ENCODE peak calls at places on chromosomes 5 and 9, in eight cellular contexts. G is GM23338, M is adrenal gland, Y is uterus, V is body of pancreas, K is bronchial epithelial cell, Z is dorsolateral prefrontal cortex, N is stomach. C is an unnamed sample.
A peak's percentile ranks its signal among the peaks of the same experiment; 100 is the strongest.

GRCh38 chr9:13791816-13792215 is 512.3 kb upstream of the MPDZ start:
- DNase-seq in G (no peak), M (no peak), Y (no peak), V (no peak), K (no peak), Z (no peak), N (no peak), C (no peak)

GRCh38 chr5:59236996-59237395 is 654.1 kb downstream of the RAB3C start:
- DNase-seq in G (no peak), M (no peak), Y (no peak), V (no peak), K (peak; percentile 40), Z (no peak), N (no peak), C (no peak)

GRCh38 chr9:136646827-136647711 is 15.6 kb upstream of the EGFL7 start:
- DNase-seq in G (no peak), M (no peak), Y (no peak), V (no peak), K (no peak), Z (no peak), N (no peak), C (no peak)

GRCh38 chr5:78601622-78602314 is 46.8 kb downstream of the LHFPL2 start:
- DNase-seq in G (no peak), M (no peak), Y (no peak), V (no peak), K (no peak), Z (no peak), N (no peak), C (no peak)

GRCh38 chr5:39015743-39016586 is 58.2 kb downstream of the RICTOR start:
- DNase-seq in G (no peak), M (peak; percentile 29), Y (no peak), V (no peak), K (peak; percentile 69), Z (no peak), N (no peak), C (no peak)

GRCh38 chr5:148909001-148909400 is 82.6 kb downstream of the ADRB2 start:
- DNase-seq in G (no peak), M (no peak), Y (no peak), V (no peak), K (peak; percentile 57), Z (no peak), N (no peak), C (peak; percentile 93)

GRCh38 chr5:11617080-11617479 is 287.2 kb downstream of the CTNND2 start:
- DNase-seq in G (no peak), M (no peak), Y (no peak), V (no peak), K (peak; percentile 22), Z (no peak), N (no peak), C (no peak)

GRCh38 chr5:11048760-11049159 is 287.7 kb upstream of the DAP start:
- DNase-seq in G (no peak), M (no peak), Y (no peak), V (no peak), K (no peak), Z (no peak), N (no peak), C (no peak)

DNA sequence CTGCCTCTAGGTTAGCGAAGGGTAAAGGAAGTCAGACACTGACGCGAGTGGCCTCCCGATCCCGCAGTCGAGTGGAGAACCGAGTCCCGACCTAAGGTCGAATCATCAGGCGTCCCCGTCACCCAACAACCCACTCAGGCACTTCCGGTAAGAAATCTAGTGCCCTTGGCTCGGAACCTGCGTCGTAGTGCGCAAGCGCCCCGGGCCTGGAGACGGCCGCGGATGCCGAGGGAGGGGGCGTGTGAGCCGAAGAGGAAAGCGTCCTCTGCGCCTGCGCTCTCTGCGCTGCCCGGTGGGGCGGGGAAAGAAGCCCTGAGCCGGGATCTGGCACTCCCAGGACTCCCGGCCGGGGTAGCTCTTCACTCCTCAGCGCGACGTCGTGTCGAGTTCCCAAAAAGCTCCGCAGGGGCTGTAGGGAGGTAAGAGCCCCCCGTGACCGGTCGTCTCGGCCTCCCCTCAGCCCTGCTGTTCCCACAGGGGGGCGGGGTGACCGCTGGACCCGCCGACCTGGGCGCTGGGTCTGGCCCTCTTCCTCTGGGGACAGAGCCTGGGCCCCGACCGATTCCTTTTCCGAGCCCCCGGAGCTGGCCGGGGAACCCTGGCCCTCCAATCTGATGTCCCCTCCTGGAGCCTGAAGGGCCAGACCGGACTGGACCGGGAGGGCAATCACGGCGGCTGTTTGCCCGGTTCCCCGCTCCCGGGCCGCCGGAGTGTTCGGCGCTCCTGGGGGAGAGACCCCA is at the start of gene ZFYVE16:
- DNase-seq in G (peak; percentile 98), M (peak; percentile 98), Y (peak; percentile 99), V (peak; percentile 98), K (peak; percentile 92), Z (peak; percentile 98), N (peak; percentile 99), C (peak; percentile 91)
- TF ChIP-seq CTCF in G (no peak), M (peak; percentile 46), Y (no peak), V (peak; percentile 61), K (peak; percentile 44), Z (no peak), N (peak; percentile 45), C (no peak)

DNA sequence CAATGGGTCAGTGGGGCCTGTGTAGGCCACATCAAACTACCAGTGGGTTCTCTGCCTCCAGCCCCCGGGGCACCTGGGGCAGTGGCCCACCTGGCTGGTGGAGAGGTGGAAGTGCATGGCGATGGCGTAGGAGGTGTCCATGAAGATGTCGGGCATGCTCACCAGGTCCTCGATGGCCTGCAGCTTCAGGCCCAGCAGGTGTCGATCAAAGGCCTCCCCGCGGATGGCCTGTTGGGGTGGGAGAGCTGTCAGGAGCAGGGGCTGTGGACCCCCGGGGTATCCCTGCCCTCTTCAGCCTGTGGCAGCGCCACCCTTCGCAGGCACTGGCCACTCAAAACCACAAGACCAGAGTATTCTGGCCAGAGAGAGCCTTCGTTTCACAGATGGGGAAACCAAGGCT is 14.7 kb downstream of the CRAT start:
- DNase-seq in G (no peak), M (no peak), Y (no peak), V (no peak), K (no peak), Z (no peak), N (no peak), C (no peak)
- H3K4me3 ChIP-seq in G (no peak overlapping the region), M (no peak overlapping the region), Y (no peak overlapping the region), V (no peak overlapping the region), K (no peak overlapping the region), Z (no peak overlapping the region), N (no peak overlapping the region), C (no peak overlapping the region)

GRCh38 chr9:69019808-69020207 is 5.9 kb upstream of the PRKACG start:
- DNase-seq in G (no peak), M (no peak), Y (no peak), V (no peak), K (no peak), Z (no peak), N (no peak), C (no peak)

GRCh38 chr9:69016366-69017096 is 2.6 kb upstream of the PRKACG start:
- DNase-seq in G (no peak), M (no peak), Y (no peak), V (no peak), K (no peak), Z (no peak), N (no peak), C (no peak)

GRCh38 chr9:69020746-69021145 is 6.8 kb upstream of the PRKACG start:
- DNase-seq in G (no peak), M (no peak), Y (no peak), V (no peak), K (no peak), Z (no peak), N (no peak), C (no peak)

GRCh38 chr9:69014013-69014412 is at the start of gene PRKACG:
- DNase-seq in G (no peak), M (no peak), Y (no peak), V (no peak), K (no peak), Z (no peak), N (no peak), C (no peak)

DNA sequence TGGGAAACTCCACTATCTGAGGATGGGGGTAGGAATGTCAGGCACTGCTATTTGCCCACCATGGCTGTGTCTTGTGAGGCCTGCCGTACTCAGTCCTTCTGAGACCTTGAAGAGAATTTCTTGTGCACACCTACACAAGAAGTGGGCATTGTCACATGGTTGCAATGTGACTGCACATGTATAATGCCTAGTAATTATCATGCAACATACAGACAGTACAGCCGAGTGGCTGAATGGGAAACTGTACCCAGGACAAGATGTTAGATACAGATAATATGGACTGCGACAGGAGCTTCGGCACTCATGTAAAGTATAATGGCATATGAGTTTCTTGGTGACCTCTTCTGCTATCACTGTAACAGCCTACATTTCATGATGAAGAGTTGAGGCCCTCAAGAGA is 4.8 kb upstream of the PRKACG start:
- DNase-seq in G (no peak), M (no peak), Y (no peak), V (no peak), K (no peak), Z (no peak), N (no peak), C (no peak)
- TF ChIP-seq CTCF in G (no peak), M (no peak), Y (no peak), V (no peak), K (no peak), Z (no peak), N (no peak), C (no peak)

DNA sequence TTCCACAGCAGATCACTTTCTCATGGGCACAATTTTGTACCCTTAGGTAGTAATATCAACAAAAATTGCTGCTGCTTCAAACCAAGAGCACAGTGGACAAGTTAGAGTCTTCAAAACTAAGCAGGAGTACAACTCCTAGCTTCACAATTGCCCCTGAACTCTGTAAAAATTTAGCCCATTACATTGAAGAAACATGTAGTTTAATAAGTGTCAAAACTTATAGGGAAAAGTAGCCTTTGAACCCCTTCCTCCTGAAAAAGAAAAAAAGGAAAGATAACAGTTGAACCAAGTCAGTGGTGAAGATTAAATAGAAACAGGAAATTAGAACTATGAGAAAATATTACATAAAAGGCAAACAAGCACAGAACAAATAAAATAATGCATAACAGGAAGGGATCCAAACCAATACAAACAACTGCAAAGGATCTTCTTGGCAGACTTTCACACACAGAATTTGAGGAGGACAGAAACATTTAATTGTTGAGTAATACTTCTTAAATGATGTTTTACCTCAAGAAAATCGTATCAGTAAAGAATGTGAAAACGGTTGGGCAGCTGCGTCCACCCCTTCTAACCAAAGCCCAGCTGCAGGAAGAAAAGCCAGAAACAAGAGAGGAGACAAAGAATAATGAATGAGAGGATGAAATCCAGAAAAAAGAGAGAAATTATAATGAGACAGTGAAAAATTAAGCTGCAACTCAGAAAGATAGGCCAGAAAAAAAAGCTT is 636.0 kb downstream of the NR2F1-AS1 start:
- DNase-seq in G (no peak), M (no peak), Y (peak; percentile 17), V (no peak), K (peak; percentile 4), Z (no peak), N (no peak), C (peak; percentile 79)
- H3K4me3 ChIP-seq in G (no peak overlapping the region), M (no peak overlapping the region), Y (no peak overlapping the region), V (peak overlapping the region; percentile 2), K (no peak overlapping the region), Z (no peak overlapping the region), N (no peak overlapping the region), C (peak overlapping the region; percentile 1)

GRCh38 chr9:23088932-23089364 is 642.3 kb downstream of the DMRTA1 start:
- DNase-seq in G (peak; percentile 74), M (no peak), Y (no peak), V (no peak), K (peak; percentile 10), Z (no peak), N (no peak), C (no peak)
- TF ChIP-seq CTCF in G (peak; percentile 87), M (no peak), Y (no peak), V (no peak), K (peak; percentile 16), Z (no peak), N (no peak), C (peak; percentile 59)

GRCh38 chr5:35671516-35671915 is 53.9 kb downstream of the SPEF2 start:
- DNase-seq in G (no peak), M (no peak), Y (no peak), V (no peak), K (no peak), Z (no peak), N (no peak), C (no peak)
- H3K4me3 ChIP-seq in G (no peak overlapping the region), M (no peak overlapping the region), Y (no peak overlapping the region), V (no peak overlapping the region), K (no peak overlapping the region), Z (no peak overlapping the region), N (no peak overlapping the region), C (no peak overlapping the region)

C was measured in LNCaP clone FGC.